ENCODE peak calls at places on chromosome 12, in five cellular contexts. One of them, this sample, is unnamed.

GRCh38 chr12:41286426-41286825 is 98.3 kb downstream of the PDZRN4 start:
- DNase-seq in ELR: no peak
- DNase-seq in stomach: no peak
- DNase-seq in fibroblast of the conjunctiva: no peak
- DNase-seq in activated naive CD4-positive, alpha-beta T cell treated with Interleukin-2 at 50 U/mL for 16 hours: no peak
- DNase-seq in this sample: no peak

GRCh38 chr12:111424793-111425251 is 19.1 kb downstream of the SH2B3 start:
- DNase-seq in ELR: peak
- DNase-seq in fibroblast of the conjunctiva: no peak
- DNase-seq in stomach: no peak
- DNase-seq in activated naive CD4-positive, alpha-beta T cell treated with Interleukin-2 at 50 U/mL for 16 hours: no peak
- DNase-seq in this sample: no peak

GRCh38 chr12:103093499-103094106 is 136.1 kb downstream of the ASCL1 start:
- DNase-seq in stomach: peak
- DNase-seq in fibroblast of the conjunctiva: no peak
- DNase-seq in ELR: no peak
- DNase-seq in activated naive CD4-positive, alpha-beta T cell treated with Interleukin-2 at 50 U/mL for 16 hours: no peak
- DNase-seq in this sample: peak

GRCh38 chr12:15268927-15269552 is 47.8 kb upstream of the RERG start:
- DNase-seq in fibroblast of the conjunctiva: peak
- DNase-seq in activated naive CD4-positive, alpha-beta T cell treated with Interleukin-2 at 50 U/mL for 16 hours: peak
- DNase-seq in stomach: peak
- DNase-seq in ELR: peak
- DNase-seq in this sample: peak

GRCh38 chr12:13591488-13591887 is 389.9 kb downstream of the GRIN2B start:
- DNase-seq in ELR: no peak
- DNase-seq in fibroblast of the conjunctiva: no peak
- DNase-seq in stomach: no peak
- DNase-seq in activated naive CD4-positive, alpha-beta T cell treated with Interleukin-2 at 50 U/mL for 16 hours: no peak
- DNase-seq in this sample: no peak

GRCh38 chr12:46148706-46149463 is 120.0 kb downstream of the SLC38A1 start:
- DNase-seq in ELR: no peak
- DNase-seq in fibroblast of the conjunctiva: no peak
- DNase-seq in activated naive CD4-positive, alpha-beta T cell treated with Interleukin-2 at 50 U/mL for 16 hours: no peak
- DNase-seq in stomach: no peak
- DNase-seq in this sample: no peak

GRCh38 chr12:71636704-71637115 is 26.9 kb downstream of the ZFC3H1 start:
- DNase-seq in activated naive CD4-positive, alpha-beta T cell treated with Interleukin-2 at 50 U/mL for 16 hours: no peak
- DNase-seq in fibroblast of the conjunctiva: peak
- DNase-seq in stomach: no peak
- DNase-seq in ELR: peak
- DNase-seq in this sample: no peak

GRCh38 chr12:10771132-10771733 is 31.2 kb downstream of the TAS2R7 start:
- DNase-seq in activated naive CD4-positive, alpha-beta T cell treated with Interleukin-2 at 50 U/mL for 16 hours: no peak
- DNase-seq in ELR: peak
- DNase-seq in stomach: no peak
- DNase-seq in fibroblast of the conjunctiva: peak
- DNase-seq in this sample: no peak

GRCh38 chr12:53355121-53355520 is 19.0 kb upstream of the SP7 start:
- DNase-seq in stomach: no peak
- DNase-seq in fibroblast of the conjunctiva: no peak
- DNase-seq in ELR: no peak
- DNase-seq in activated naive CD4-positive, alpha-beta T cell treated with Interleukin-2 at 50 U/mL for 16 hours: no peak
- DNase-seq in this sample: no peak

GRCh38 chr12:6161124-6161882 is 36.8 kb upstream of the VWF start:
- DNase-seq in fibroblast of the conjunctiva: no peak
- DNase-seq in activated naive CD4-positive, alpha-beta T cell treated with Interleukin-2 at 50 U/mL for 16 hours: no peak
- DNase-seq in stomach: no peak
- DNase-seq in ELR: no peak
- DNase-seq in this sample: no peak

GRCh38 chr12:115335594-115335993 is 651.6 kb upstream of the TBX3 start:
- DNase-seq in fibroblast of the conjunctiva: no peak
- DNase-seq in ELR: no peak
- DNase-seq in stomach: no peak
- DNase-seq in activated naive CD4-positive, alpha-beta T cell treated with Interleukin-2 at 50 U/mL for 16 hours: no peak
- DNase-seq in this sample: no peak

GRCh38 chr12:67193705-67194104 is 75.5 kb upstream of the CAND1 start:
- DNase-seq in fibroblast of the conjunctiva: no peak
- DNase-seq in activated naive CD4-positive, alpha-beta T cell treated with Interleukin-2 at 50 U/mL for 16 hours: peak
- DNase-seq in stomach: no peak
- DNase-seq in ELR: peak
- DNase-seq in this sample: no peak

GRCh38 chr12:122393822-122394221 is 28.6 kb downstream of the CLIP1 start:
- DNase-seq in fibroblast of the conjunctiva: no peak
- DNase-seq in ELR: no peak
- DNase-seq in stomach: no peak
- DNase-seq in activated naive CD4-positive, alpha-beta T cell treated with Interleukin-2 at 50 U/mL for 16 hours: no peak
- DNase-seq in this sample: no peak

GRCh38 chr12:90627180-90627896 is 327.6 kb downstream of the CCER1 start:
- DNase-seq in fibroblast of the conjunctiva: no peak
- DNase-seq in activated naive CD4-positive, alpha-beta T cell treated with Interleukin-2 at 50 U/mL for 16 hours: no peak
- DNase-seq in stomach: no peak
- DNase-seq in ELR: no peak
- DNase-seq in this sample: no peak